ENCODE peak calls at places on chromosomes 5 and 9, in six cellular contexts. One of them, this sample, is unnamed.

GRCh38 chr5:54315736-54316135 is 5.4 kb upstream of the ARL15 start:
- DNase-seq in lower lobe of right lung: no peak
- DNase-seq in brain microvascular endothelial cell: no peak
- DNase-seq in GM23248: no peak
- DNase-seq in mesendoderm: no peak
- DNase-seq in PC-9: no peak
- DNase-seq in this sample: no peak

GRCh38 chr5:180494510-180495181 is 467 bp downstream of the CNOT6 start:
- DNase-seq in brain microvascular endothelial cell: no peak
- DNase-seq in PC-9: no peak
- DNase-seq in GM23248: peak
- DNase-seq in mesendoderm: peak
- DNase-seq in lower lobe of right lung: peak
- DNase-seq in this sample: peak

GRCh38 chr9:17810728-17811634 is 232.1 kb downstream of the SH3GL2 start:
- DNase-seq in mesendoderm: peak
- DNase-seq in lower lobe of right lung: no peak
- DNase-seq in brain microvascular endothelial cell: peak
- DNase-seq in PC-9: no peak
- DNase-seq in GM23248: peak
- DNase-seq in this sample: peak

GRCh38 chr9:108070861-108071260 is 581.3 kb upstream of the KLF4 start:
- DNase-seq in brain microvascular endothelial cell: no peak
- DNase-seq in PC-9: no peak
- DNase-seq in GM23248: no peak
- DNase-seq in lower lobe of right lung: no peak
- DNase-seq in mesendoderm: no peak
- DNase-seq in this sample: no peak

GRCh38 chr5:116847960-116848359 is 273.3 kb upstream of the SEMA6A start:
- DNase-seq in GM23248: no peak
- DNase-seq in PC-9: no peak
- DNase-seq in lower lobe of right lung: no peak
- DNase-seq in brain microvascular endothelial cell: no peak
- DNase-seq in mesendoderm: no peak
- DNase-seq in this sample: no peak

GRCh38 chr5:14743601-14744295 is 79.2 kb downstream of the OTULIN start:
- DNase-seq in mesendoderm: no peak
- DNase-seq in PC-9: no peak
- DNase-seq in brain microvascular endothelial cell: peak
- DNase-seq in lower lobe of right lung: no peak
- DNase-seq in GM23248: peak
- DNase-seq in this sample: peak

GRCh38 chr5:143314664-143315063 is 88.8 kb downstream of the NR3C1 start:
- DNase-seq in PC-9: peak
- DNase-seq in mesendoderm: no peak
- DNase-seq in lower lobe of right lung: no peak
- DNase-seq in brain microvascular endothelial cell: peak
- DNase-seq in GM23248: peak
- DNase-seq in this sample: peak

GRCh38 chr9:121317737-121318630 is 50.0 kb downstream of the GSN start:
- DNase-seq in brain microvascular endothelial cell: no peak
- DNase-seq in PC-9: no peak
- DNase-seq in mesendoderm: no peak
- DNase-seq in GM23248: peak
- DNase-seq in lower lobe of right lung: no peak
- DNase-seq in this sample: no peak

GRCh38 chr9:68974431-68974830 is 39.5 kb downstream of the PRKACG start:
- DNase-seq in lower lobe of right lung: no peak
- DNase-seq in GM23248: no peak
- DNase-seq in mesendoderm: no peak
- DNase-seq in brain microvascular endothelial cell: no peak
- DNase-seq in PC-9: no peak
- DNase-seq in this sample: no peak

GRCh38 chr5:156920042-156920860 is 42.8 kb downstream of the TIMD4 start:
- DNase-seq in PC-9: no peak
- DNase-seq in brain microvascular endothelial cell: no peak
- DNase-seq in mesendoderm: no peak
- DNase-seq in lower lobe of right lung: no peak
- DNase-seq in GM23248: peak
- DNase-seq in this sample: no peak

GRCh38 chr9:84000186-84000585 is 19.6 kb downstream of the RMI1 start:
- DNase-seq in lower lobe of right lung: no peak
- DNase-seq in mesendoderm: no peak
- DNase-seq in GM23248: peak
- DNase-seq in PC-9: no peak
- DNase-seq in brain microvascular endothelial cell: no peak
- DNase-seq in this sample: no peak

GRCh38 chr9:127629468-127630081 is 17.5 kb downstream of the STXBP1 start:
- DNase-seq in PC-9: no peak
- DNase-seq in brain microvascular endothelial cell: no peak
- DNase-seq in GM23248: peak
- DNase-seq in lower lobe of right lung: no peak
- DNase-seq in mesendoderm: peak
- DNase-seq in this sample: no peak

GRCh38 chr5:149962040-149962439 is 1.5 kb downstream of the SLC26A2 start:
- DNase-seq in GM23248: peak
- DNase-seq in PC-9: no peak
- DNase-seq in mesendoderm: peak
- DNase-seq in brain microvascular endothelial cell: peak
- DNase-seq in lower lobe of right lung: no peak
- DNase-seq in this sample: peak

GRCh38 chr5:158958048-158958994 is 141.4 kb downstream of the EBF1 start:
- DNase-seq in GM23248: peak
- DNase-seq in mesendoderm: peak
- DNase-seq in brain microvascular endothelial cell: no peak
- DNase-seq in PC-9: no peak
- DNase-seq in lower lobe of right lung: no peak
- DNase-seq in this sample: no peak

GRCh38 chr9:134224130-134224826 is 59.9 kb upstream of the RNU6ATAC start:
- DNase-seq in mesendoderm: no peak
- DNase-seq in PC-9: no peak
- DNase-seq in brain microvascular endothelial cell: no peak
- DNase-seq in GM23248: no peak
- DNase-seq in lower lobe of right lung: peak
- DNase-seq in this sample: no peak

GRCh38 chr5:167754501-167754941 is 536.9 kb upstream of the WWC1 start:
- DNase-seq in brain microvascular endothelial cell: no peak
- DNase-seq in PC-9: no peak
- DNase-seq in mesendoderm: peak
- DNase-seq in GM23248: peak
- DNase-seq in lower lobe of right lung: no peak
- DNase-seq in this sample: no peak

GRCh38 chr9:116219686-116220085 is 66.1 kb downstream of the PAPPA start:
- DNase-seq in brain microvascular endothelial cell: no peak
- DNase-seq in lower lobe of right lung: no peak
- DNase-seq in GM23248: no peak
- DNase-seq in mesendoderm: no peak
- DNase-seq in PC-9: no peak
- DNase-seq in this sample: no peak

GRCh38 chr5:93331864-93332263 is 249.2 kb downstream of the NR2F1-AS1 start:
- DNase-seq in GM23248: no peak
- DNase-seq in lower lobe of right lung: no peak
- DNase-seq in brain microvascular endothelial cell: no peak
- DNase-seq in mesendoderm: no peak
- DNase-seq in PC-9: no peak
- DNase-seq in this sample: no peak

GRCh38 chr9:123640792-123641222 is 284.8 kb downstream of the CRB2 start:
- DNase-seq in PC-9: no peak
- DNase-seq in lower lobe of right lung: no peak
- DNase-seq in brain microvascular endothelial cell: no peak
- DNase-seq in GM23248: no peak
- DNase-seq in mesendoderm: peak
- DNase-seq in this sample: no peak

GRCh38 chr5:67724412-67725135 is 491.0 kb upstream of the PIK3R1 start:
- DNase-seq in PC-9: no peak
- DNase-seq in GM23248: no peak
- DNase-seq in mesendoderm: no peak
- DNase-seq in brain microvascular endothelial cell: no peak
- DNase-seq in lower lobe of right lung: no peak
- DNase-seq in this sample: no peak

GRCh38 chr5:139392678-139393496 is 2.0 kb downstream of the PROB1 start:
- DNase-seq in GM23248: peak
- DNase-seq in brain microvascular endothelial cell: peak
- DNase-seq in mesendoderm: peak
- DNase-seq in lower lobe of right lung: peak
- DNase-seq in PC-9: no peak
- DNase-seq in this sample: peak

GRCh38 chr5:81850932-81851331 is 100.0 kb upstream of the SSBP2 start:
- DNase-seq in PC-9: no peak
- DNase-seq in brain microvascular endothelial cell: no peak
- DNase-seq in GM23248: peak
- DNase-seq in mesendoderm: no peak
- DNase-seq in lower lobe of right lung: no peak
- DNase-seq in this sample: no peak
- H3K4me3 ChIP-seq in PC-9: peak
- H3K4me3 ChIP-seq in brain microvascular endothelial cell: no peak
- H3K4me3 ChIP-seq in GM23248: peak
- H3K4me3 ChIP-seq in mesendoderm: no peak
- H3K4me3 ChIP-seq in lower lobe of right lung: peak
- H3K4me3 ChIP-seq in this sample: peak

GRCh38 chr5:147188200-147189108 is 46.4 kb upstream of the STK32A start:
- DNase-seq in brain microvascular endothelial cell: peak
- DNase-seq in mesendoderm: peak
- DNase-seq in PC-9: no peak
- DNase-seq in GM23248: peak
- DNase-seq in lower lobe of right lung: no peak
- DNase-seq in this sample: peak
- H3K4me3 ChIP-seq in brain microvascular endothelial cell: no peak
- H3K4me3 ChIP-seq in mesendoderm: no peak
- H3K4me3 ChIP-seq in PC-9: no peak
- H3K4me3 ChIP-seq in GM23248: peak
- H3K4me3 ChIP-seq in lower lobe of right lung: no peak
- H3K4me3 ChIP-seq in this sample: no peak

GRCh38 chr5:10441992-10442435 is 335 bp downstream of the ROPN1L start:
- DNase-seq in mesendoderm: no peak
- DNase-seq in GM23248: peak
- DNase-seq in PC-9: no peak
- DNase-seq in brain microvascular endothelial cell: no peak
- DNase-seq in lower lobe of right lung: no peak
- DNase-seq in this sample: no peak

GRCh38 chr5:10445352-10445751 is 3.7 kb downstream of the ROPN1L start:
- DNase-seq in mesendoderm: no peak
- DNase-seq in GM23248: no peak
- DNase-seq in brain microvascular endothelial cell: no peak
- DNase-seq in lower lobe of right lung: no peak
- DNase-seq in PC-9: no peak
- DNase-seq in this sample: no peak

GRCh38 chr5:10441083-10441991 is at the start of gene ROPN1L:
- DNase-seq in GM23248: peak
- DNase-seq in brain microvascular endothelial cell: peak
- DNase-seq in mesendoderm: peak
- DNase-seq in lower lobe of right lung: peak
- DNase-seq in PC-9: peak
- DNase-seq in this sample: peak

GRCh38 chr5:10440367-10440990 is 1.2 kb upstream of the ROPN1L start:
- DNase-seq in mesendoderm: no peak
- DNase-seq in lower lobe of right lung: no peak
- DNase-seq in PC-9: no peak
- DNase-seq in GM23248: no peak
- DNase-seq in brain microvascular endothelial cell: no peak
- DNase-seq in this sample: no peak

DNA sequence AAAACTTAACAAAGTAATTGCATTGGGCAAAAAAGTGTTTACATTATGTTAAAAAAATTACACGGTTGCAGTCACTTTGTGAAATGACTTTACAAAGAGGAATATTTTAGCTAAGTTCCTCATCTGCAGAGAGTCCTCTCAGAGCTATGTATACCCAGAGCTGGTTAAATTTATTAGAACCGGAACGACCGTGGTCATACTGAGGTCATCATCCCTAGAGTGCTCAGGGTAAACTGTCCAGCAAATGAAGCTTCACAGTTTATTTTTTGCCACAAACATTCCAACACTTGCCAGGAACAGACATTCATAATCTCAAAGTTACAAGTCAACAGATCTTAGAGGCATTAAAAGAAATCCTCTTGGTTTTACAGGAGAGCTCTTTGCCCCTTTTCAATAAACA is 902 bp downstream of the ROPN1L start:
- DNase-seq in brain microvascular endothelial cell: no peak
- DNase-seq in mesendoderm: no peak
- DNase-seq in PC-9: no peak
- DNase-seq in GM23248: peak
- DNase-seq in lower lobe of right lung: no peak
- DNase-seq in this sample: no peak
- H3K4me3 ChIP-seq in brain microvascular endothelial cell: no peak
- H3K4me3 ChIP-seq in mesendoderm: no peak
- H3K4me3 ChIP-seq in PC-9: peak
- H3K4me3 ChIP-seq in GM23248: peak
- H3K4me3 ChIP-seq in lower lobe of right lung: peak
- H3K4me3 ChIP-seq in this sample: no peak

GRCh38 chr5:129904667-129905466 is 602 bp downstream of the CHSY3 start:
- DNase-seq in brain microvascular endothelial cell: peak
- DNase-seq in PC-9: no peak
- DNase-seq in mesendoderm: no peak
- DNase-seq in lower lobe of right lung: peak
- DNase-seq in GM23248: peak
- DNase-seq in this sample: no peak

GRCh38 chr5:129904102-129904666 is at the start of gene CHSY3:
- DNase-seq in lower lobe of right lung: peak
- DNase-seq in brain microvascular endothelial cell: peak
- DNase-seq in PC-9: peak
- DNase-seq in mesendoderm: peak
- DNase-seq in GM23248: peak
- DNase-seq in this sample: peak

GRCh38 chr5:129906177-129906887 is 2.1 kb downstream of the CHSY3 start:
- DNase-seq in lower lobe of right lung: no peak
- DNase-seq in mesendoderm: peak
- DNase-seq in brain microvascular endothelial cell: peak
- DNase-seq in PC-9: no peak
- DNase-seq in GM23248: peak
- DNase-seq in this sample: peak

GRCh38 chr5:129903466-129904101 is 681 bp upstream of the CHSY3 start:
- DNase-seq in brain microvascular endothelial cell: no peak
- DNase-seq in PC-9: no peak
- DNase-seq in mesendoderm: no peak
- DNase-seq in lower lobe of right lung: no peak
- DNase-seq in GM23248: no peak
- DNase-seq in this sample: no peak

DNA sequence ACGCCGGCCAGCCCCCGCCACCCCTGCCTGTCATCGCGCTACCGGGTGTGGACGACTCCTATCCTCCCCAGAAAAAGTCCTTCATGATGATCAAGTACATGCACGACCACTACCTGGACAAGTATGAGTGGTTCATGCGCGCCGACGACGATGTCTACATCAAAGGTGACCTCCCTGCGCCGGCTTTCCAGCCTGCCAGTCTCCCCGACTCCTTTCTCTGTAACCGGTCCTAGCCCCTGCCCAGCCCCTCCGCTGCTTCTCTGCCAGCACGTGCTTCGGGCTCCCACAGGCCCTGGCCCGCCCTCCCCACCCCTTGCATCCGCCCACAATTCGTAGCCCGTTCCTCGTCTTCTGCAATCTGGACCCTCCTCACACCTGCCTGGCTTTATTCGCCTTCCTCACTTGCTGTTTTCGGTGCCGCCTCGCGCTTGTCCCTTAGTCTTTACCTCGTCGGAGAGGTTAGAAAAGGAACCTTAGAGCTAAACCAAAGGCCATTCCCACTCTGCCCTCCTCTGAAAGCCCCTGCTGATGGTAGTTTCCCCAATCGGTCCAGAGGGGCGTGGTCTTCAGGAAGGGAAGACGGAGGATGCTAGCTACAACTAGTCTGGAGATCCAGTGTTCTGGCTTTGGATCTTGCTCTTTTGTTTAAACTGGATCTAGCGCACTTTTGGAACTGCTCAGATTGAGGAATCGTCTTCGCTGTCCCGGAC is 1.4 kb downstream of the CHSY3 start:
- DNase-seq in lower lobe of right lung: peak
- DNase-seq in GM23248: peak
- DNase-seq in brain microvascular endothelial cell: no peak
- DNase-seq in mesendoderm: peak
- DNase-seq in PC-9: no peak
- DNase-seq in this sample: peak
- H3K4me3 ChIP-seq in lower lobe of right lung: peak
- H3K4me3 ChIP-seq in GM23248: peak
- H3K4me3 ChIP-seq in brain microvascular endothelial cell: peak
- H3K4me3 ChIP-seq in mesendoderm: peak
- H3K4me3 ChIP-seq in PC-9: peak
- H3K4me3 ChIP-seq in this sample: peak